ENCODE peak calls at places on chromosome 4, in six cellular contexts. E is tibial artery, G is Peyer's patch, J is astrocyte of the hippocampus, Z is NCI-H1105, D is midbrain. S is an unnamed sample.

GRCh38 chr4:15378055-15378454 is 49.8 kb upstream of the C1QTNF7 start:
- DNase-seq in E (no peak), G (no peak), J (no peak), Z (no peak), D (no peak), S (no peak)

GRCh38 chr4:76570141-76570989 is 135.3 kb downstream of the SHROOM3 start:
- DNase-seq in E (no peak), G (no peak), J (peak; percentile 75), Z (no peak), D (no peak), S (no peak)

GRCh38 chr4:135354876-135355275 is 1153.3 kb upstream of the PABPC4L start:
- DNase-seq in E (no peak), G (no peak), J (peak; percentile 33), Z (no peak), D (no peak), S (no peak)

GRCh38 chr4:151922811-151923210 is 162.0 kb upstream of the GATB start:
- DNase-seq in E (no peak), G (no peak), J (no peak), Z (no peak), D (no peak), S (no peak)

GRCh38 chr4:87560802-87561201 is 31.6 kb upstream of the SPARCL1 start:
- DNase-seq in E (no peak), G (no peak), J (no peak), Z (no peak), D (no peak), S (no peak)

GRCh38 chr4:1080961-1081688 is 32.2 kb downstream of the RNF212 start:
- DNase-seq in E (no peak), G (no peak), J (peak; percentile 60), Z (no peak), D (no peak), S (no peak)

GRCh38 chr4:14743601-14744000 is 258.7 kb upstream of the CPEB2 start:
- DNase-seq in E (no peak), G (no peak), J (peak; percentile 12), Z (no peak), D (no peak), S (no peak)

GRCh38 chr4:124135409-124135813 is 577.1 kb downstream of the ANKRD50 start:
- DNase-seq in E (no peak), G (no peak), J (peak; percentile 91), Z (no peak), D (no peak), S (no peak)

GRCh38 chr4:161714022-161714751 is 449.6 kb downstream of the FSTL5 start:
- DNase-seq in E (no peak), G (no peak), J (peak; percentile 71), Z (no peak), D (no peak), S (peak; percentile 10)

GRCh38 chr4:154781983-154782293 is 866 bp downstream of the RBM46 start:
- DNase-seq in E (no peak), G (no peak), J (no peak), Z (no peak), D (no peak), S (no peak)

GRCh38 chr4:124839786-124840390 is 127.4 kb upstream of the ANKRD50 start:
- DNase-seq in E (no peak), G (no peak), J (peak; percentile 2), Z (no peak), D (no peak), S (no peak)

GRCh38 chr4:113574636-113575103 is 186.9 kb downstream of the CAMK2D start:
- DNase-seq in E (no peak), G (no peak), J (peak; percentile 75), Z (no peak), D (no peak), S (peak; percentile 34)

GRCh38 chr4:174383783-174384182 is 100.1 kb downstream of the CEP44 start:
- DNase-seq in E (no peak), G (no peak), J (no peak), Z (no peak), D (no peak), S (no peak)

GRCh38 chr4:14168919-14169318 is 541.4 kb upstream of the BOD1L1 start:
- DNase-seq in E (peak; percentile 43), G (no peak), J (peak; percentile 83), Z (peak; percentile 64), D (no peak), S (no peak)

GRCh38 chr4:3781193-3781886 is 15.2 kb downstream of the ADRA2C start:
- DNase-seq in E (no peak), G (no peak), J (no peak), Z (no peak), D (no peak), S (no peak)

GRCh38 chr4:37601527-37601926 is 84.6 kb downstream of the RELL1 start:
- DNase-seq in E (no peak), G (no peak), J (peak; percentile 63), Z (no peak), D (no peak), S (no peak)

GRCh38 chr4:76426272-76426671 is 5.3 kb upstream of the CCDC158 start:
- DNase-seq in E (no peak), G (no peak), J (no peak), Z (no peak), D (no peak), S (no peak)